ENCODE peak calls at places on chromosomes 12 and 14, in six cellular contexts. P is activated gamma-delta T cell, J is T-helper 1 cell, I is fibroblast of mammary gland, A is foreskin melanocyte, K is tibial artery. U is an unnamed sample.

GRCh38 chr12:83709899-83710298 is 1023.2 kb downstream of the TMTC2 start:
- DNase-seq in P (no peak), K (no peak), I (no peak), J (no peak), A (no peak), U (no peak)

GRCh38 chr14:23117371-23118020 is 1.6 kb downstream of the CEBPE start:
- DNase-seq in P (no peak), K (peak; percentile 62), I (no peak), A (no peak), J (no peak), U (no peak)

GRCh38 chr14:101499513-101499912 is 61.8 kb upstream of the DIO3 start:
- DNase-seq in P (no peak), I (no peak), K (no peak), J (no peak), A (no peak), U (no peak)

GRCh38 chr12:28088566-28089277 is 101.5 kb upstream of the CCDC91 start:
- DNase-seq in P (no peak), A (no peak), J (no peak), I (no peak), K (no peak), U (no peak)

GRCh38 chr12:3328571-3328970 is 162.4 kb upstream of the PRMT8 start:
- DNase-seq in A (no peak), K (no peak), J (no peak), P (no peak), I (no peak), U (no peak)

GRCh38 chr14:44988694-44989093 is 26.7 kb downstream of the TOGARAM1 start:
- DNase-seq in K (no peak), P (no peak), A (no peak), J (no peak), I (no peak), U (no peak)

GRCh38 chr14:47917344-47917954 is 242.0 kb upstream of the MDGA2 start:
- DNase-seq in J (no peak), P (no peak), I (peak; percentile 10), K (no peak), A (peak; percentile 30), U (no peak)

GRCh38 chr14:89767861-89768268 is 186.7 kb downstream of the EFCAB11 start:
- DNase-seq in A (peak; percentile 13), P (no peak), K (no peak), J (peak; percentile 56), I (peak; percentile 70), U (peak; percentile 26)

GRCh38 chr12:94641283-94641682 is 9.1 kb downstream of the TMCC3 start:
- DNase-seq in P (no peak), I (no peak), A (no peak), J (no peak), K (no peak), U (no peak)

GRCh38 chr14:104092931-104093365 is 7.4 kb downstream of the ASPG start:
- DNase-seq in I (no peak), J (no peak), K (no peak), P (no peak), A (no peak), U (no peak)

GRCh38 chr12:91777268-91777997 is 368.2 kb downstream of the BTG1 start:
- DNase-seq in K (no peak), J (no peak), P (no peak), I (peak; percentile 53), A (no peak), U (peak; percentile 10)

GRCh38 chr12:48965447-48965846 is 6.1 kb downstream of the WNT10B start:
- DNase-seq in A (no peak), K (no peak), I (peak; percentile 40), J (no peak), P (no peak), U (no peak)

GRCh38 chr14:39946796-39947195 is 514.6 kb upstream of the FBXO33 start:
- DNase-seq in A (no peak), J (no peak), I (peak; percentile 21), K (no peak), P (no peak), U (no peak)

GRCh38 chr12:51389302-51389999 is 1.8 kb downstream of the GALNT6 start:
- DNase-seq in A (no peak), I (peak; percentile 50), J (no peak), K (peak; percentile 24), P (no peak), U (no peak)

GRCh38 chr12:22034709-22035506 is 11.1 kb upstream of the CMAS start:
- DNase-seq in P (no peak), K (no peak), I (no peak), A (peak; percentile 25), J (no peak), U (no peak)

GRCh38 chr12:93676408-93677194 is 574 bp upstream of the CRADD start:
- DNase-seq in P (no peak), J (no peak), I (no peak), K (no peak), A (no peak), U (no peak)

GRCh38 chr14:93008381-93008780 is 85.4 kb downstream of the CHGA start:
- DNase-seq in I (peak; percentile 87), J (no peak), A (peak; percentile 96), P (no peak), K (no peak), U (peak; percentile 91)

GRCh38 chr12:77113971-77114370 is 48.6 kb upstream of the E2F7 start:
- DNase-seq in K (no peak), P (no peak), I (peak; percentile 59), J (no peak), A (no peak), U (no peak)

GRCh38 chr14:72738181-72738611 is 155.7 kb downstream of the DPF3 start:
- DNase-seq in J (no peak), A (no peak), K (peak; percentile 41), I (peak; percentile 24), P (no peak), U (no peak)

GRCh38 chr14:104855532-104856090 is 9.5 kb upstream of the CEP170B start:
- DNase-seq in J (no peak), I (no peak), K (peak; percentile 49), P (no peak), A (no peak), U (no peak)

GRCh38 chr12:6372403-6373003 is 2.9 kb downstream of the SCNN1A start:
- DNase-seq in J (no peak), A (peak; percentile 85), K (no peak), I (peak; percentile 88), P (no peak), U (peak; percentile 71)

GRCh38 chr12:122200541-122201175 is 2.9 kb upstream of the B3GNT4 start:
- DNase-seq in I (no peak), J (no peak), P (no peak), A (no peak), K (peak; percentile 58), U (no peak)

GRCh38 chr14:52110441-52111086 is 41.7 kb upstream of the NID2 start:
- DNase-seq in A (no peak), P (no peak), K (no peak), J (no peak), I (peak; percentile 74), U (no peak)

GRCh38 chr14:93113678-93114067 is 2.1 kb downstream of the ITPK1 start:
- DNase-seq in K (no peak), I (no peak), J (no peak), P (no peak), A (no peak), U (no peak)

GRCh38 chr14:37546621-37547447 is 48.2 kb downstream of the FOXA1 start:
- DNase-seq in A (no peak), I (peak; percentile 9), P (no peak), K (no peak), J (no peak), U (peak; percentile 5)

GRCh38 chr12:31732926-31733548 is 4.2 kb upstream of the AMN1 start:
- DNase-seq in A (no peak), P (no peak), I (peak; percentile 88), J (no peak), K (no peak), U (no peak)

U was measured in COLO829.